ENCODE peak calls at places on chromosomes 12 and 14, in nine cellular contexts. U is neural progenitor cell; V is upper lobe of right lung; I is pancreas; A is CD4-positive, alpha-beta memory T cell; K is ascending aorta; M is sigmoid colon; X is lower lobe of right lung; Z is heart left ventricle. R is an unnamed sample.

GRCh38 chr14:100332797-100333196 is 9.7 kb downstream of the SLC25A47 start:
- DNase-seq in U (no peak), V (no peak), I (peak; percentile 46), A (no peak), K (no peak), M (no peak), X (peak; percentile 41), Z (peak; percentile 18), R (no peak)

GRCh38 chr12:127785936-127786335 is 481.0 kb upstream of the TMEM132C start:
- DNase-seq in U (no peak), V (no peak), I (no peak), A (no peak), K (no peak), M (no peak), X (no peak), Z (no peak), R (no peak)

GRCh38 chr12:75632452-75632851 is 121.0 kb upstream of the KRR1 start:
- DNase-seq in U (peak; percentile 77), V (no peak), I (no peak), A (no peak), K (no peak), M (no peak), X (no peak), Z (no peak), R (no peak)

GRCh38 chr12:32025906-32026305 is 66.7 kb downstream of the RESF1 start:
- DNase-seq in U (no peak), V (no peak), I (no peak), A (peak; percentile 60), K (no peak), M (no peak), X (no peak), Z (no peak), R (no peak)

GRCh38 chr12:122852336-122853275 is 17.3 kb downstream of the HIP1R start:
- DNase-seq in U (no peak), V (no peak), I (no peak), A (no peak), K (no peak), M (no peak), X (no peak), Z (no peak), R (no peak)

GRCh38 chr14:103854822-103855733 is 7.7 kb upstream of the PPP1R13B start:
- DNase-seq in U (peak; percentile 52), V (peak; percentile 85), I (peak; percentile 84), A (no peak), K (no peak), M (no peak), X (peak; percentile 77), Z (peak; percentile 53), R (no peak)

GRCh38 chr14:26926585-26926984 is 328.8 kb upstream of the NOVA1 start:
- DNase-seq in U (no peak), V (no peak), I (no peak), A (no peak), K (no peak), M (no peak), X (no peak), Z (no peak), R (no peak)

GRCh38 chr14:44529026-44529425 is 21.9 kb upstream of the FSCB start:
- DNase-seq in U (no peak), V (no peak), I (no peak), A (no peak), K (no peak), M (no peak), X (no peak), Z (no peak), R (no peak)

GRCh38 chr14:91405724-91406435 is 11.7 kb downstream of the CCDC88C start:
- DNase-seq in U (no peak), V (no peak), I (no peak), A (peak; percentile 35), K (no peak), M (no peak), X (no peak), Z (peak; percentile 40), R (no peak)

GRCh38 chr14:91406982-91407381 is 10.6 kb downstream of the CCDC88C start:
- DNase-seq in U (no peak), V (no peak), I (no peak), A (no peak), K (no peak), M (peak; percentile 6), X (no peak), Z (no peak), R (no peak)

GRCh38 chr14:91403069-91403600 is 14.5 kb downstream of the CCDC88C start:
- DNase-seq in U (no peak), V (no peak), I (no peak), A (peak; percentile 25), K (no peak), M (no peak), X (peak; percentile 31), Z (no peak), R (no peak)

GRCh38 chr14:91406451-91406850 is 11.2 kb downstream of the CCDC88C start:
- DNase-seq in U (no peak), V (no peak), I (no peak), A (no peak), K (no peak), M (no peak), X (no peak), Z (no peak), R (no peak)

DNA sequence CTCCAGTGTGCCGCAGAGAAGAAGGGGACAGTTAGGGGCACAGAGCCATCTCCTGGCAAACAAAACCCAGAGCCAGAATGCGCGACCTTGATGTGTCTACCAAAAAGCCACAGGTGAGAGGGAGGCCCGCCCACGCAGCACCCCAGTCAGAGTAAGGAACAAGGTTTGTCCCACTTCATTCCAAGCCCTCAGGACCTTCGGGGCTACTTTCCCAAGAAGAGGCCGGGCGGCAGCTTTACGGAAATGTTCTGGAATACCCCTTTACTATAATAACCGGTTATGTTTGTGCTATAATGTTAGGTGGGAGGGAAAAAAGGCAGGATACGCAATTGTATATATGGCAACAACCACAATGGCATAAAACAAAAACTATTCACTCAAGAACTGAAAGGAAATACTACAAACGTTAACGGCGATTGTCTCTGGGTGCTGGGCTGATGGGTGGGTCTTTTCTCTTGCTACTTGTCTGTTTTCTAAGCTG is 12.3 kb downstream of the CCDC88C start:
- DNase-seq in U (no peak), V (no peak), I (no peak), A (peak; percentile 84), K (no peak), M (no peak), X (no peak), Z (no peak), R (no peak)
- H3K27ac ChIP-seq in U (no peak overlapping the region), V (peak overlapping the region; percentile 47), I (no peak overlapping the region), A (peak overlapping the region; percentile 94), K (no peak overlapping the region), M (no peak overlapping the region), X (peak overlapping the region; percentile 24), Z (peak overlapping the region; percentile 53), R (no peak overlapping the region)

GRCh38 chr14:65070710-65071033 is 31.6 kb downstream of the MAX start:
- DNase-seq in U (no peak), V (no peak), I (no peak), A (no peak), K (no peak), M (no peak), X (no peak), Z (peak; percentile 39), R (peak; percentile 81)

GRCh38 chr14:65072937-65073336 is 29.4 kb downstream of the MAX start:
- DNase-seq in U (no peak), V (no peak), I (no peak), A (no peak), K (no peak), M (no peak), X (no peak), Z (no peak), R (no peak)

GRCh38 chr14:65073605-65074201 is 28.6 kb downstream of the MAX start:
- DNase-seq in U (no peak), V (no peak), I (no peak), A (no peak), K (no peak), M (no peak), X (no peak), Z (no peak), R (peak; percentile 90)

GRCh38 chr14:65071544-65071943 is 30.8 kb downstream of the MAX start:
- DNase-seq in U (no peak), V (no peak), I (no peak), A (no peak), K (no peak), M (no peak), X (no peak), Z (peak; percentile 46), R (no peak)

GRCh38 chr14:65072256-65072655 is 30.1 kb downstream of the MAX start:
- DNase-seq in U (no peak), V (no peak), I (no peak), A (no peak), K (no peak), M (no peak), X (no peak), Z (no peak), R (no peak)
- H3K27ac ChIP-seq in U (no peak overlapping the region), V (no peak overlapping the region), I (no peak overlapping the region), A (no peak overlapping the region), K (no peak overlapping the region), M (no peak overlapping the region), X (no peak overlapping the region), Z (peak overlapping the region; percentile 79), R (peak overlapping the region; percentile 60)

GRCh38 chr12:51189790-51190355 is 16.9 kb upstream of the TFCP2 start:
- DNase-seq in U (no peak), V (no peak), I (no peak), A (no peak), K (no peak), M (no peak), X (no peak), Z (no peak), R (no peak)

GRCh38 chr12:51190820-51191219 is 17.9 kb upstream of the TFCP2 start:
- DNase-seq in U (no peak), V (no peak), I (no peak), A (no peak), K (no peak), M (no peak), X (no peak), Z (no peak), R (no peak)

GRCh38 chr12:51187370-51187987 is 14.5 kb upstream of the TFCP2 start:
- DNase-seq in U (no peak), V (no peak), I (no peak), A (no peak), K (no peak), M (peak; percentile 32), X (no peak), Z (no peak), R (no peak)

GRCh38 chr12:51186465-51186864 is 13.5 kb upstream of the TFCP2 start:
- DNase-seq in U (no peak), V (no peak), I (no peak), A (no peak), K (no peak), M (peak; percentile 30), X (no peak), Z (no peak), R (no peak)

GRCh38 chr12:51188359-51189051 is 15.6 kb upstream of the TFCP2 start:
- DNase-seq in U (no peak), V (no peak), I (no peak), A (no peak), K (no peak), M (no peak), X (no peak), Z (no peak), R (no peak)
- H3K27ac ChIP-seq in U (no peak overlapping the region), V (no peak overlapping the region), I (no peak overlapping the region), A (no peak overlapping the region), K (no peak overlapping the region), M (no peak overlapping the region), X (no peak overlapping the region), Z (no peak overlapping the region), R (no peak overlapping the region)

DNA sequence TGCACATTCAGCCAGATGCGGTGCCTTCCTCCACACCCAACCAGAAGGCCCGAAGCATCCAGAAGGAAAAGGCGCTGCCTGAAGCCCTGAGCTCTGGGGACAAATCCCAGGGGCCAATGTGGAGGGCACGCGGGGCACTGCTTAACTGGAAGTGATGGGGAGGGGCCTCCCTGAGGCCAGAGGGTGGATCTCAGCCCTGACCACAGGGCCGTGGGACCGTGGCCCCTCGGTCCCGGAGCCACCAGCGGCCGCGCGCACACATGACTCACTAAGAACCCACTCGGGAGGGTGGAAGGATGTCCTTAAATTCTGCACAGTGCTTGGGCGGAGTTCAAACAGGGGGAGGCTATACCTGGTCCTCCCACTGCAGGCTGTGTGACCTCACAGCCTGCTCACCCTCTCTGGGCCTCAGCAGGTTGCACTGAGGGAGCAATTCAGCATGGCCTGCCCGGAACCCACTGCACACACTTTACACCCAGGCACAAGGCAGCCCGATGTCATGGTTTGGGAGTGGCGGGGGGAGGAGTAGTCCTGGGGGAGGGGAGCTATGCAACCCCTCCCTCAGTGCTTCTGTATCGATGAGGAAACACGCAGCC is 89.5 kb downstream of the RFLNA start:
- DNase-seq in U (no peak), V (no peak), I (no peak), A (no peak), K (no peak), M (no peak), X (no peak), Z (peak; percentile 50), R (no peak)
- H3K27ac ChIP-seq in U (no peak overlapping the region), V (no peak overlapping the region), I (no peak overlapping the region), A (no peak overlapping the region), K (no peak overlapping the region), M (peak overlapping the region; percentile 96), X (no peak overlapping the region), Z (peak overlapping the region; percentile 99), R (no peak overlapping the region)